ENCODE peak calls at places on chromosome 1, in seven cellular contexts. One of them, this sample, is unnamed.

GRCh38 chr1:207336559-207337467 is 15.3 kb downstream of the CD55 start:
- DNase-seq in gastrocnemius medialis: no peak
- DNase-seq in mucosa of descending colon: no peak
- DNase-seq in neural crest cell: no peak
- DNase-seq in type B pancreatic cell: no peak
- DNase-seq in activated CD8-positive, alpha-beta T cell treated with anti-CD3 and anti-CD28 coated beads for 36 hours: peak
- DNase-seq in AG09319: no peak
- DNase-seq in this sample: no peak

GRCh38 chr1:188709146-188709545 is 1768.5 kb downstream of the BRINP3 start:
- DNase-seq in gastrocnemius medialis: no peak
- DNase-seq in mucosa of descending colon: no peak
- DNase-seq in neural crest cell: no peak
- DNase-seq in type B pancreatic cell: no peak
- DNase-seq in activated CD8-positive, alpha-beta T cell treated with anti-CD3 and anti-CD28 coated beads for 36 hours: no peak
- DNase-seq in AG09319: no peak
- DNase-seq in this sample: no peak

GRCh38 chr1:209625205-209625549 is 27.0 kb downstream of the LAMB3 start:
- DNase-seq in gastrocnemius medialis: peak
- DNase-seq in mucosa of descending colon: no peak
- DNase-seq in neural crest cell: no peak
- DNase-seq in type B pancreatic cell: no peak
- DNase-seq in activated CD8-positive, alpha-beta T cell treated with anti-CD3 and anti-CD28 coated beads for 36 hours: no peak
- DNase-seq in AG09319: no peak
- DNase-seq in this sample: no peak

GRCh38 chr1:150875197-150876110 is 945 bp downstream of the ARNT start:
- DNase-seq in gastrocnemius medialis: no peak
- DNase-seq in mucosa of descending colon: no peak
- DNase-seq in neural crest cell: no peak
- DNase-seq in type B pancreatic cell: no peak
- DNase-seq in activated CD8-positive, alpha-beta T cell treated with anti-CD3 and anti-CD28 coated beads for 36 hours: no peak
- DNase-seq in AG09319: no peak
- DNase-seq in this sample: peak

GRCh38 chr1:160006312-160006940 is 25.4 kb downstream of the PIGM start:
- DNase-seq in gastrocnemius medialis: no peak
- DNase-seq in mucosa of descending colon: peak
- DNase-seq in neural crest cell: peak
- DNase-seq in type B pancreatic cell: peak
- DNase-seq in activated CD8-positive, alpha-beta T cell treated with anti-CD3 and anti-CD28 coated beads for 36 hours: peak
- DNase-seq in AG09319: peak
- DNase-seq in this sample: peak

GRCh38 chr1:117146570-117147340 is 25.2 kb upstream of the TRIM45 start:
- DNase-seq in gastrocnemius medialis: no peak
- DNase-seq in mucosa of descending colon: no peak
- DNase-seq in neural crest cell: no peak
- DNase-seq in type B pancreatic cell: no peak
- DNase-seq in activated CD8-positive, alpha-beta T cell treated with anti-CD3 and anti-CD28 coated beads for 36 hours: no peak
- DNase-seq in AG09319: peak
- DNase-seq in this sample: no peak

GRCh38 chr1:230915079-230915478 is 46.8 kb upstream of the C1orf198 start:
- DNase-seq in gastrocnemius medialis: no peak
- DNase-seq in mucosa of descending colon: no peak
- DNase-seq in neural crest cell: no peak
- DNase-seq in type B pancreatic cell: no peak
- DNase-seq in activated CD8-positive, alpha-beta T cell treated with anti-CD3 and anti-CD28 coated beads for 36 hours: peak
- DNase-seq in AG09319: no peak
- DNase-seq in this sample: no peak

GRCh38 chr1:188958461-188959115 is 1519.1 kb downstream of the BRINP3 start:
- DNase-seq in gastrocnemius medialis: no peak
- DNase-seq in mucosa of descending colon: no peak
- DNase-seq in neural crest cell: no peak
- DNase-seq in type B pancreatic cell: no peak
- DNase-seq in activated CD8-positive, alpha-beta T cell treated with anti-CD3 and anti-CD28 coated beads for 36 hours: no peak
- DNase-seq in AG09319: no peak
- DNase-seq in this sample: no peak

GRCh38 chr1:177164380-177165068 is at the start of gene ASTN1:
- DNase-seq in gastrocnemius medialis: no peak
- DNase-seq in mucosa of descending colon: no peak
- DNase-seq in neural crest cell: peak
- DNase-seq in type B pancreatic cell: no peak
- DNase-seq in activated CD8-positive, alpha-beta T cell treated with anti-CD3 and anti-CD28 coated beads for 36 hours: no peak
- DNase-seq in AG09319: no peak
- DNase-seq in this sample: no peak

GRCh38 chr1:30307182-30307581 is 416.2 kb downstream of the MATN1 start:
- DNase-seq in gastrocnemius medialis: no peak
- DNase-seq in mucosa of descending colon: no peak
- DNase-seq in neural crest cell: no peak
- DNase-seq in type B pancreatic cell: peak
- DNase-seq in activated CD8-positive, alpha-beta T cell treated with anti-CD3 and anti-CD28 coated beads for 36 hours: no peak
- DNase-seq in AG09319: no peak
- DNase-seq in this sample: no peak

GRCh38 chr1:51581286-51581685 is 35.6 kb upstream of the OSBPL9 start:
- DNase-seq in gastrocnemius medialis: no peak
- DNase-seq in mucosa of descending colon: no peak
- DNase-seq in neural crest cell: no peak
- DNase-seq in type B pancreatic cell: no peak
- DNase-seq in activated CD8-positive, alpha-beta T cell treated with anti-CD3 and anti-CD28 coated beads for 36 hours: no peak
- DNase-seq in AG09319: no peak
- DNase-seq in this sample: no peak

GRCh38 chr1:32997381-32997891 is 32.8 kb upstream of the RNF19B start:
- DNase-seq in gastrocnemius medialis: no peak
- DNase-seq in mucosa of descending colon: no peak
- DNase-seq in neural crest cell: no peak
- DNase-seq in type B pancreatic cell: no peak
- DNase-seq in activated CD8-positive, alpha-beta T cell treated with anti-CD3 and anti-CD28 coated beads for 36 hours: no peak
- DNase-seq in AG09319: no peak
- DNase-seq in this sample: no peak

GRCh38 chr1:2242814-2243725 is 15.0 kb downstream of the SKI start:
- DNase-seq in gastrocnemius medialis: no peak
- DNase-seq in mucosa of descending colon: no peak
- DNase-seq in neural crest cell: no peak
- DNase-seq in type B pancreatic cell: no peak
- DNase-seq in activated CD8-positive, alpha-beta T cell treated with anti-CD3 and anti-CD28 coated beads for 36 hours: no peak
- DNase-seq in AG09319: no peak
- DNase-seq in this sample: no peak

GRCh38 chr1:82722608-82723007 is 921.9 kb downstream of the ADGRL2 start:
- DNase-seq in gastrocnemius medialis: no peak
- DNase-seq in mucosa of descending colon: no peak
- DNase-seq in neural crest cell: no peak
- DNase-seq in type B pancreatic cell: no peak
- DNase-seq in activated CD8-positive, alpha-beta T cell treated with anti-CD3 and anti-CD28 coated beads for 36 hours: no peak
- DNase-seq in AG09319: no peak
- DNase-seq in this sample: no peak

GRCh38 chr1:173408886-173409285 is 68.2 kb upstream of the PRDX6 start:
- DNase-seq in gastrocnemius medialis: no peak
- DNase-seq in mucosa of descending colon: no peak
- DNase-seq in neural crest cell: no peak
- DNase-seq in type B pancreatic cell: no peak
- DNase-seq in activated CD8-positive, alpha-beta T cell treated with anti-CD3 and anti-CD28 coated beads for 36 hours: no peak
- DNase-seq in AG09319: no peak
- DNase-seq in this sample: no peak

GRCh38 chr1:208646431-208646830 is 402.2 kb upstream of the PLXNA2 start:
- DNase-seq in gastrocnemius medialis: no peak
- DNase-seq in mucosa of descending colon: no peak
- DNase-seq in neural crest cell: no peak
- DNase-seq in type B pancreatic cell: no peak
- DNase-seq in activated CD8-positive, alpha-beta T cell treated with anti-CD3 and anti-CD28 coated beads for 36 hours: no peak
- DNase-seq in AG09319: no peak
- DNase-seq in this sample: no peak

GRCh38 chr1:15660151-15660550 is 24.0 kb upstream of the PLEKHM2 start:
- DNase-seq in gastrocnemius medialis: no peak
- DNase-seq in mucosa of descending colon: no peak
- DNase-seq in neural crest cell: no peak
- DNase-seq in type B pancreatic cell: no peak
- DNase-seq in activated CD8-positive, alpha-beta T cell treated with anti-CD3 and anti-CD28 coated beads for 36 hours: no peak
- DNase-seq in AG09319: no peak
- DNase-seq in this sample: no peak
- TF ChIP-seq CTCF in gastrocnemius medialis: no peak
- TF ChIP-seq CTCF in mucosa of descending colon: no peak
- TF ChIP-seq CTCF in neural crest cell: no peak
- TF ChIP-seq CTCF in type B pancreatic cell: no peak
- TF ChIP-seq CTCF in activated CD8-positive, alpha-beta T cell treated with anti-CD3 and anti-CD28 coated beads for 36 hours: no peak
- TF ChIP-seq CTCF in AG09319: no peak
- TF ChIP-seq CTCF in this sample: no peak

DNA sequence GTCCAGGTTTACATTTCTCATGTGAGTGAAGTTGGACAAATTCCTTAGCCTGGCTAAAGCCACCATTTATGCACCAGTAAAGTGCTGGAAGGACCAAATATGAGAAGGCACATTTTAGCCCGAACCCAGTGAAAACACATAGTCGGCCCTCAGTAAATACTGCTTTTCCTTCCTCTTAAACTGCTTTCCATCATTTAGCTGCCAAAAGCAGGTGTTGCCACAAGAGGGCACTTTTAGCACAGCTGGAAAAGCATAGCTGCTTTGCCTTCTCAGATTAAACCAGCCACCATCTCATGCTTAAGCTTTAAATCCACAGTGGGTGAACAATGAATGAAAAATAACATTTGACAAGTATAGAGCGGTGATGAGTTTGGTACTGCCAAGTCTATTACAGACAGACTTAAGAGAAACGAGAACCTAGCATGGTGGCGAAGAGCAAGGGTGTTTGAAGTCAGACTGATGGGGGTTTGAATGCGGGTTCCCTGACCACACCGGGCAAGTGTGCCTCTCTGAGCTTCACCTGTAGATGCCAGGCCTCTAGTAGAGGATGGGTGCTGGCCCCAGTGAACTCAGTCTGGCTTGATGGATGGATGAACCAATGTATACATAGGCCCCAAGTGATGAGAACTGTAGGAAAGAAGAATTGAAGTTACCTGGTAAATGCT is 57.8 kb downstream of the SLC35D1 start:
- DNase-seq in gastrocnemius medialis: no peak
- DNase-seq in mucosa of descending colon: no peak
- DNase-seq in neural crest cell: peak
- DNase-seq in type B pancreatic cell: no peak
- DNase-seq in activated CD8-positive, alpha-beta T cell treated with anti-CD3 and anti-CD28 coated beads for 36 hours: peak
- DNase-seq in AG09319: no peak
- DNase-seq in this sample: peak
- TF ChIP-seq CTCF in gastrocnemius medialis: peak
- TF ChIP-seq CTCF in mucosa of descending colon: peak
- TF ChIP-seq CTCF in neural crest cell: peak
- TF ChIP-seq CTCF in type B pancreatic cell: peak
- TF ChIP-seq CTCF in activated CD8-positive, alpha-beta T cell treated with anti-CD3 and anti-CD28 coated beads for 36 hours: peak
- TF ChIP-seq CTCF in AG09319: peak
- TF ChIP-seq CTCF in this sample: peak

GRCh38 chr1:100538935-100539835 is 1.2 kb downstream of the GPR88 start:
- DNase-seq in gastrocnemius medialis: no peak
- DNase-seq in mucosa of descending colon: no peak
- DNase-seq in neural crest cell: peak
- DNase-seq in type B pancreatic cell: no peak
- DNase-seq in activated CD8-positive, alpha-beta T cell treated with anti-CD3 and anti-CD28 coated beads for 36 hours: peak
- DNase-seq in AG09319: no peak
- DNase-seq in this sample: no peak
- TF ChIP-seq CTCF in gastrocnemius medialis: no peak
- TF ChIP-seq CTCF in mucosa of descending colon: no peak
- TF ChIP-seq CTCF in neural crest cell: peak
- TF ChIP-seq CTCF in type B pancreatic cell: peak
- TF ChIP-seq CTCF in activated CD8-positive, alpha-beta T cell treated with anti-CD3 and anti-CD28 coated beads for 36 hours: peak
- TF ChIP-seq CTCF in AG09319: peak
- TF ChIP-seq CTCF in this sample: no peak

DNA sequence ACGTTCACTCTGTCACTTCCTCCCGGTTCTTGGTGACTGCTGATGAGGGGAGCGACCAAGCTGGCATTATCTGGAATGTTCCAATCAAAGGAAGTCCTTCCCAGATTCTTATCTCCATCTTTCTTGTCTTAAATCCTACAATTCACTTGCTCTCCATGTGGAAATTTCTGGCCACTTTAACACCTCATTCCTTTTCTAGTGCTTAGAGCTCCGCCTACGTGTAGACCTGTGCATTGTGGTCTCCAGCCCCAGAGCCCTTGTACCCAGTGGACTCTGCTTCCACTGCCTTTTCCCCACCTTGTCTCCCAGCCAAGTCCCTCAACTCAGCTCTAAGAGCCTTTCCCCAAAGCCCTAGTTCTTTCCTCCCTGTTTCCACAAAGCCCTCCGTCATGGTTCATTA is 12.2 kb upstream of the KLHDC7A start:
- DNase-seq in gastrocnemius medialis: no peak
- DNase-seq in mucosa of descending colon: no peak
- DNase-seq in neural crest cell: no peak
- DNase-seq in type B pancreatic cell: no peak
- DNase-seq in activated CD8-positive, alpha-beta T cell treated with anti-CD3 and anti-CD28 coated beads for 36 hours: no peak
- DNase-seq in AG09319: no peak
- DNase-seq in this sample: no peak
- TF ChIP-seq CTCF in gastrocnemius medialis: no peak
- TF ChIP-seq CTCF in mucosa of descending colon: no peak
- TF ChIP-seq CTCF in neural crest cell: no peak
- TF ChIP-seq CTCF in type B pancreatic cell: no peak
- TF ChIP-seq CTCF in activated CD8-positive, alpha-beta T cell treated with anti-CD3 and anti-CD28 coated beads for 36 hours: no peak
- TF ChIP-seq CTCF in AG09319: no peak
- TF ChIP-seq CTCF in this sample: no peak

This sample was measured in colonic mucosa.